ENCODE peak calls at places on chromosomes 4 and X, in six cellular contexts. One of them, this sample, is unnamed.

GRCh38 chrX:9467751-9468150 is 2.9 kb downstream of the TBL1X start:
- DNase-seq in upper lobe of right lung: no peak
- DNase-seq in PC-3: no peak
- DNase-seq in astrocyte of the spinal cord: no peak
- DNase-seq in psoas muscle: no peak
- DNase-seq in brain microvascular endothelial cell: no peak
- DNase-seq in this sample: no peak

GRCh38 chr4:145609494-145610427 is 9.4 kb upstream of the MMAA start:
- DNase-seq in brain microvascular endothelial cell: peak
- DNase-seq in upper lobe of right lung: no peak
- DNase-seq in astrocyte of the spinal cord: peak
- DNase-seq in psoas muscle: no peak
- DNase-seq in PC-3: peak
- DNase-seq in this sample: no peak

GRCh38 chr4:108029321-108029720 is 39.6 kb downstream of the HADH start:
- DNase-seq in PC-3: no peak
- DNase-seq in brain microvascular endothelial cell: no peak
- DNase-seq in psoas muscle: no peak
- DNase-seq in astrocyte of the spinal cord: no peak
- DNase-seq in upper lobe of right lung: no peak
- DNase-seq in this sample: no peak

GRCh38 chrX:30607155-30607554 is 29.6 kb upstream of the TASL start:
- DNase-seq in brain microvascular endothelial cell: no peak
- DNase-seq in astrocyte of the spinal cord: no peak
- DNase-seq in PC-3: no peak
- DNase-seq in upper lobe of right lung: no peak
- DNase-seq in psoas muscle: no peak
- DNase-seq in this sample: no peak

GRCh38 chr4:144646523-144647094 is 653 bp downstream of the HHIP start:
- DNase-seq in psoas muscle: no peak
- DNase-seq in astrocyte of the spinal cord: peak
- DNase-seq in PC-3: no peak
- DNase-seq in upper lobe of right lung: no peak
- DNase-seq in brain microvascular endothelial cell: no peak
- DNase-seq in this sample: no peak

GRCh38 chr4:38832206-38832605 is 24.4 kb downstream of the TLR6 start:
- DNase-seq in upper lobe of right lung: no peak
- DNase-seq in PC-3: no peak
- DNase-seq in psoas muscle: no peak
- DNase-seq in astrocyte of the spinal cord: no peak
- DNase-seq in brain microvascular endothelial cell: no peak
- DNase-seq in this sample: no peak

GRCh38 chrX:72568406-72569092 is 4.1 kb downstream of the HDAC8 start:
- DNase-seq in astrocyte of the spinal cord: peak
- DNase-seq in PC-3: peak
- DNase-seq in brain microvascular endothelial cell: peak
- DNase-seq in upper lobe of right lung: no peak
- DNase-seq in psoas muscle: no peak
- DNase-seq in this sample: no peak

GRCh38 chr4:48114396-48114795 is 19.7 kb downstream of the TXK start:
- DNase-seq in PC-3: no peak
- DNase-seq in astrocyte of the spinal cord: no peak
- DNase-seq in psoas muscle: no peak
- DNase-seq in brain microvascular endothelial cell: no peak
- DNase-seq in upper lobe of right lung: no peak
- DNase-seq in this sample: no peak

GRCh38 chr4:175054980-175055379 is 136.8 kb downstream of the ADAM29 start:
- DNase-seq in PC-3: no peak
- DNase-seq in upper lobe of right lung: no peak
- DNase-seq in psoas muscle: no peak
- DNase-seq in brain microvascular endothelial cell: no peak
- DNase-seq in astrocyte of the spinal cord: no peak
- DNase-seq in this sample: no peak

GRCh38 chr4:2761035-2761923 is 5.1 kb upstream of the TNIP2 start:
- DNase-seq in astrocyte of the spinal cord: peak
- DNase-seq in PC-3: peak
- DNase-seq in upper lobe of right lung: peak
- DNase-seq in brain microvascular endothelial cell: no peak
- DNase-seq in psoas muscle: peak
- DNase-seq in this sample: no peak

GRCh38 chr4:73704314-73705055 is 35.9 kb upstream of the CXCL8 start:
- DNase-seq in PC-3: peak
- DNase-seq in psoas muscle: peak
- DNase-seq in brain microvascular endothelial cell: peak
- DNase-seq in astrocyte of the spinal cord: peak
- DNase-seq in upper lobe of right lung: no peak
- DNase-seq in this sample: peak

GRCh38 chr4:181685911-181686310 is 557.3 kb upstream of the TENM3 start:
- DNase-seq in astrocyte of the spinal cord: peak
- DNase-seq in psoas muscle: no peak
- DNase-seq in brain microvascular endothelial cell: peak
- DNase-seq in PC-3: no peak
- DNase-seq in upper lobe of right lung: no peak
- DNase-seq in this sample: no peak

GRCh38 chrX:20463296-20464075 is 196.8 kb upstream of the RPS6KA3 start:
- DNase-seq in psoas muscle: no peak
- DNase-seq in PC-3: no peak
- DNase-seq in brain microvascular endothelial cell: no peak
- DNase-seq in astrocyte of the spinal cord: no peak
- DNase-seq in upper lobe of right lung: no peak
- DNase-seq in this sample: no peak

GRCh38 chr4:76704133-76704881 is 193.6 kb downstream of the SOWAHB start:
- DNase-seq in psoas muscle: no peak
- DNase-seq in brain microvascular endothelial cell: peak
- DNase-seq in astrocyte of the spinal cord: peak
- DNase-seq in PC-3: peak
- DNase-seq in upper lobe of right lung: no peak
- DNase-seq in this sample: peak

GRCh38 chr4:72629540-72629939 is 60.5 kb upstream of the ADAMTS3 start:
- DNase-seq in psoas muscle: no peak
- DNase-seq in upper lobe of right lung: no peak
- DNase-seq in brain microvascular endothelial cell: no peak
- DNase-seq in astrocyte of the spinal cord: peak
- DNase-seq in PC-3: peak
- DNase-seq in this sample: no peak

GRCh38 chr4:148447672-148448071 is 5.5 kb upstream of the NR3C2 start:
- DNase-seq in upper lobe of right lung: no peak
- DNase-seq in brain microvascular endothelial cell: no peak
- DNase-seq in PC-3: peak
- DNase-seq in astrocyte of the spinal cord: no peak
- DNase-seq in psoas muscle: no peak
- DNase-seq in this sample: no peak

GRCh38 chrX:9535101-9535500 is 70.2 kb downstream of the TBL1X start:
- DNase-seq in brain microvascular endothelial cell: no peak
- DNase-seq in astrocyte of the spinal cord: no peak
- DNase-seq in psoas muscle: no peak
- DNase-seq in PC-3: no peak
- DNase-seq in upper lobe of right lung: no peak
- DNase-seq in this sample: no peak

GRCh38 chrX:68693481-68694410 is 46.3 kb downstream of the STARD8 start:
- DNase-seq in psoas muscle: peak
- DNase-seq in brain microvascular endothelial cell: no peak
- DNase-seq in PC-3: peak
- DNase-seq in upper lobe of right lung: peak
- DNase-seq in astrocyte of the spinal cord: peak
- DNase-seq in this sample: no peak

GRCh38 chrX:73852022-73852421 is 289.0 kb downstream of the CHIC1 start:
- DNase-seq in PC-3: no peak
- DNase-seq in psoas muscle: no peak
- DNase-seq in brain microvascular endothelial cell: no peak
- DNase-seq in astrocyte of the spinal cord: no peak
- DNase-seq in upper lobe of right lung: no peak
- DNase-seq in this sample: no peak

GRCh38 chrX:73849054-73849453 is 286.1 kb downstream of the CHIC1 start:
- DNase-seq in upper lobe of right lung: no peak
- DNase-seq in PC-3: no peak
- DNase-seq in psoas muscle: no peak
- DNase-seq in brain microvascular endothelial cell: no peak
- DNase-seq in astrocyte of the spinal cord: no peak
- DNase-seq in this sample: no peak

GRCh38 chrX:73851014-73852009 is 288.3 kb downstream of the CHIC1 start:
- DNase-seq in psoas muscle: peak
- DNase-seq in astrocyte of the spinal cord: peak
- DNase-seq in upper lobe of right lung: no peak
- DNase-seq in brain microvascular endothelial cell: peak
- DNase-seq in PC-3: no peak
- DNase-seq in this sample: no peak

GRCh38 chrX:73850124-73851013 is 287.4 kb downstream of the CHIC1 start:
- DNase-seq in brain microvascular endothelial cell: peak
- DNase-seq in upper lobe of right lung: no peak
- DNase-seq in PC-3: peak
- DNase-seq in astrocyte of the spinal cord: peak
- DNase-seq in psoas muscle: peak
- DNase-seq in this sample: no peak

GRCh38 chrX:73847991-73848390 is 285.0 kb downstream of the CHIC1 start:
- DNase-seq in astrocyte of the spinal cord: no peak
- DNase-seq in PC-3: no peak
- DNase-seq in brain microvascular endothelial cell: no peak
- DNase-seq in psoas muscle: no peak
- DNase-seq in upper lobe of right lung: no peak
- DNase-seq in this sample: no peak
- TF ChIP-seq CTCF in astrocyte of the spinal cord: no peak
- TF ChIP-seq CTCF in PC-3: peak
- TF ChIP-seq CTCF in brain microvascular endothelial cell: no peak
- TF ChIP-seq CTCF in psoas muscle: no peak
- TF ChIP-seq CTCF in upper lobe of right lung: no peak
- TF ChIP-seq CTCF in this sample: no peak

GRCh38 chrX:95823796-95824195 is 860.8 kb upstream of the DIAPH2 start:
- DNase-seq in PC-3: no peak
- DNase-seq in psoas muscle: no peak
- DNase-seq in brain microvascular endothelial cell: no peak
- DNase-seq in astrocyte of the spinal cord: no peak
- DNase-seq in upper lobe of right lung: no peak
- DNase-seq in this sample: no peak
- TF ChIP-seq CTCF in PC-3: no peak
- TF ChIP-seq CTCF in psoas muscle: peak
- TF ChIP-seq CTCF in brain microvascular endothelial cell: no peak
- TF ChIP-seq CTCF in astrocyte of the spinal cord: no peak
- TF ChIP-seq CTCF in upper lobe of right lung: no peak
- TF ChIP-seq CTCF in this sample: no peak

DNA sequence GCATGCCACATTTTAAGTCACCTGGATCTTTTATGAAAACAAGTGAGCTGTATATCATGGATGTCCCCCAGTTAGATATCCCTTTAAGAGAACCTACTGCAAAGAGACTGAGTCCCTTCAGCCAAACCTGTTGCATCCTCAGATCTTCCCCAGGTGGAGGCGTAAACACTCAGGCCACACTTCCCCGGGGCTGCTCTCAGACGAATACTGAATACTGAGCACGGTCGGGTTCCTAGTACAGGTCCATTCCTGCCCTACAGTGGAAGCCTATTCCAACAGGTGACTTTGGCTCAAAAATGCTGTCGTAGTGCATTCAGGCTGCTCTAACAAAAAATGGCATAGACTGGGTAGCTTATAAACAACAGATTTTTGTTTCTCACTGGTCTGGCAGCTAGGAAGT is 320.2 kb upstream of the CLNK start:
- DNase-seq in upper lobe of right lung: no peak
- DNase-seq in brain microvascular endothelial cell: no peak
- DNase-seq in PC-3: no peak
- DNase-seq in astrocyte of the spinal cord: no peak
- DNase-seq in psoas muscle: no peak
- DNase-seq in this sample: no peak
- TF ChIP-seq CTCF in upper lobe of right lung: no peak
- TF ChIP-seq CTCF in brain microvascular endothelial cell: no peak
- TF ChIP-seq CTCF in PC-3: no peak
- TF ChIP-seq CTCF in astrocyte of the spinal cord: no peak
- TF ChIP-seq CTCF in psoas muscle: no peak
- TF ChIP-seq CTCF in this sample: no peak

DNA sequence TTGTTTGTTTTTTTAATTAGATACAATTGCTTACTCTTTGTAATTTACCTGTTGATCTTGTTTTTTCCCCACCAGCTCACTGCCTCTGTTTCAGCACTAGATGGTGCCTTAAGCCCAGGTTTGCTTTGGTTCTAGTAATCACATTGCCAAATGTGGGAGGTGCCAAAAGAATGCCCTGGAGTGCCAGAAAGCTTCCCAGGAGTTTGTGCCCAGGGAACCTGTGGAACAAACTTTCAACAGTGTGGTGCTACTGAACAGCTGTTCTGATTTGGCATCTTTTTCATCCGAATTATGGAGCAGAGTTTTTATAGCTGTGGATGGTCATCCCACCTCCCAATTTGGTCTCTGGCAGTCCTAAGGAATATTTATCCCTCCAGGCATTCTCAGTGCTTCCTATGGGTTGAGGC is 1000.7 kb downstream of the STIM2 start:
- DNase-seq in brain microvascular endothelial cell: peak
- DNase-seq in PC-3: peak
- DNase-seq in psoas muscle: no peak
- DNase-seq in astrocyte of the spinal cord: peak
- DNase-seq in upper lobe of right lung: no peak
- DNase-seq in this sample: no peak
- TF ChIP-seq CTCF in brain microvascular endothelial cell: peak
- TF ChIP-seq CTCF in PC-3: peak
- TF ChIP-seq CTCF in psoas muscle: peak
- TF ChIP-seq CTCF in astrocyte of the spinal cord: peak
- TF ChIP-seq CTCF in upper lobe of right lung: peak
- TF ChIP-seq CTCF in this sample: peak

GRCh38 chr4:6308890-6309643 is 39.4 kb downstream of the WFS1 start:
- DNase-seq in brain microvascular endothelial cell: no peak
- DNase-seq in psoas muscle: no peak
- DNase-seq in astrocyte of the spinal cord: no peak
- DNase-seq in PC-3: no peak
- DNase-seq in upper lobe of right lung: no peak
- DNase-seq in this sample: no peak
- TF ChIP-seq CTCF in brain microvascular endothelial cell: no peak
- TF ChIP-seq CTCF in psoas muscle: no peak
- TF ChIP-seq CTCF in astrocyte of the spinal cord: peak
- TF ChIP-seq CTCF in PC-3: no peak
- TF ChIP-seq CTCF in upper lobe of right lung: peak
- TF ChIP-seq CTCF in this sample: no peak

GRCh38 chr4:116055857-116056827 is 942.7 kb upstream of the NDST4 start:
- DNase-seq in upper lobe of right lung: no peak
- DNase-seq in brain microvascular endothelial cell: no peak
- DNase-seq in psoas muscle: no peak
- DNase-seq in PC-3: peak
- DNase-seq in astrocyte of the spinal cord: peak
- DNase-seq in this sample: no peak
- TF ChIP-seq CTCF in upper lobe of right lung: peak
- TF ChIP-seq CTCF in brain microvascular endothelial cell: no peak
- TF ChIP-seq CTCF in psoas muscle: no peak
- TF ChIP-seq CTCF in PC-3: peak
- TF ChIP-seq CTCF in astrocyte of the spinal cord: peak
- TF ChIP-seq CTCF in this sample: peak